ENCODE peak calls at places on chromosomes 12 and 14, in four cellular contexts. E is H1, P is A549, K is K562. Y is an unnamed sample.

GRCh38 chr12:46933947-46934346 is 108.2 kb upstream of the SLC38A4 start:
- DNase-seq in E (no peak), K (peak), P (peak), Y (peak)

GRCh38 chr14:93007225-93007997 is 84.5 kb downstream of the CHGA start:
- DNase-seq in K (no peak), P (peak), E (no peak), Y (no peak)

GRCh38 chr12:32754101-32754500 is 1.6 kb downstream of the YARS2 start:
- DNase-seq in K (peak), E (no peak), P (no peak), Y (no peak)

GRCh38 chr12:132761032-132761910 is at the start of gene ANKLE2:
- DNase-seq in E (no peak), P (peak), K (peak), Y (peak)

GRCh38 chr12:108638141-108638823 is 4.6 kb upstream of the SELPLG start:
- DNase-seq in E (no peak), K (no peak), P (no peak), Y (no peak)

GRCh38 chr14:78316058-78316457 is 145.9 kb downstream of the NRXN3 start:
- DNase-seq in K (no peak), E (no peak), P (no peak), Y (no peak)

GRCh38 chr14:76352639-76353281 is 23.2 kb upstream of the ESRRB start:
- DNase-seq in E (peak), K (no peak), P (peak), Y (peak)

GRCh38 chr14:36478782-36479181 is 41.2 kb downstream of the NKX2-1 start:
- DNase-seq in P (no peak), E (no peak), K (no peak), Y (no peak)

GRCh38 chr12:101166866-101167265 is 43.2 kb downstream of the SLC5A8 start:
- DNase-seq in E (no peak), K (no peak), P (no peak), Y (no peak)

GRCh38 chr14:102986810-102987579 is 64.5 kb downstream of the AMN start:
- DNase-seq in P (no peak), K (no peak), E (no peak), Y (peak)

GRCh38 chr14:96274122-96274910 is 18.3 kb downstream of the BDKRB1 start:
- DNase-seq in K (no peak), E (peak), P (no peak), Y (no peak)

GRCh38 chr12:79547044-79547734 is 143.6 kb downstream of the PAWR start:
- DNase-seq in E (peak), K (no peak), P (peak), Y (peak)

GRCh38 chr14:20195911-20196310 is 5.2 kb downstream of the OR11G2 start:
- DNase-seq in K (peak), P (no peak), E (no peak), Y (no peak)

GRCh38 chr12:26940820-26941219 is 2.5 kb downstream of the FGFR1OP2 start:
- DNase-seq in E (no peak), P (no peak), K (peak), Y (no peak)

GRCh38 chr12:62787606-62788005 is 147.3 kb downstream of the PPM1H start:
- DNase-seq in P (peak), K (no peak), E (no peak), Y (no peak)

GRCh38 chr14:97388408-97388807 is 591.2 kb downstream of the VRK1 start:
- DNase-seq in K (no peak), P (no peak), E (no peak), Y (no peak)

GRCh38 chr12:114245555-114245954 is 160.4 kb downstream of the TBX5 start:
- DNase-seq in P (no peak), K (peak), E (no peak), Y (no peak)

GRCh38 chr14:51564986-51565604 is 86.6 kb upstream of the FRMD6 start:
- DNase-seq in E (no peak), K (no peak), P (no peak), Y (no peak)

GRCh38 chr14:44374906-44375305 is 132.2 kb downstream of the FSCB start:
- DNase-seq in K (no peak), P (no peak), E (no peak), Y (no peak)

GRCh38 chr14:93234798-93235197 is 27.7 kb downstream of the UBR7 start:
- DNase-seq in E (no peak), P (peak), K (no peak), Y (no peak)

GRCh38 chr12:79408665-79409064 is 282.1 kb downstream of the PAWR start:
- DNase-seq in K (no peak), E (no peak), P (no peak), Y (no peak)

GRCh38 chr12:4781212-4781611 is 61.0 kb downstream of the GALNT8 start:
- DNase-seq in E (no peak), K (no peak), P (no peak), Y (no peak)

GRCh38 chr12:105850103-105850968 is 288.4 kb downstream of the NUAK1 start:
- DNase-seq in P (no peak), K (peak), E (no peak), Y (no peak)

GRCh38 chr14:70254476-70254961 is 65.8 kb upstream of the SLC8A3 start:
- DNase-seq in E (peak), P (peak), K (peak), Y (peak)

GRCh38 chr12:109452489-109452888 is 24.6 kb downstream of the KCTD10 start:
- DNase-seq in K (no peak), P (no peak), E (no peak), Y (no peak)

GRCh38 chr14:48127674-48128073 is 452.3 kb upstream of the MDGA2 start:
- DNase-seq in E (no peak), P (no peak), K (no peak), Y (no peak)

GRCh38 chr12:115440438-115440837 is 756.5 kb upstream of the TBX3 start:
- DNase-seq in P (peak), K (peak), E (no peak), Y (peak)

GRCh38 chr12:6960291-6961277 is 9.4 kb downstream of the PTPN6 start:
- DNase-seq in P (peak), K (peak), E (no peak), Y (no peak)

GRCh38 chr12:6962285-6963015 is 8.0 kb downstream of the PHB2 start:
- DNase-seq in K (no peak), E (peak), P (no peak), Y (no peak)

GRCh38 chr12:6961278-6961694 is 9.2 kb downstream of the PHB2 start:
- DNase-seq in E (no peak), P (no peak), K (peak), Y (no peak)

GRCh38 chr12:6963016-6963731 is 7.3 kb downstream of the PHB2 start:
- DNase-seq in P (no peak), E (peak), K (no peak), Y (no peak)

GRCh38 chr12:6961695-6962284 is 8.7 kb downstream of the PHB2 start:
- DNase-seq in P (peak), E (peak), K (peak), Y (peak)
- TF ChIP-seq KDM1A in P (no peak), E (peak), K (no peak), Y (no peak)

GRCh38 chr12:42976122-42976521 is 386.6 kb upstream of the PRICKLE1 start:
- DNase-seq in E (no peak), P (no peak), K (no peak), Y (no peak)
- TF ChIP-seq RNF2 in E (no peak), P (no peak), K (no peak), Y (no peak)

GRCh38 chr12:95870897-95871296 is 12.1 kb downstream of the SNRPF start:
- DNase-seq in E (no peak), P (no peak), K (no peak), Y (peak)
- TF ChIP-seq KDM1A in E (no peak), P (no peak), K (no peak), Y (no peak)

DNA sequence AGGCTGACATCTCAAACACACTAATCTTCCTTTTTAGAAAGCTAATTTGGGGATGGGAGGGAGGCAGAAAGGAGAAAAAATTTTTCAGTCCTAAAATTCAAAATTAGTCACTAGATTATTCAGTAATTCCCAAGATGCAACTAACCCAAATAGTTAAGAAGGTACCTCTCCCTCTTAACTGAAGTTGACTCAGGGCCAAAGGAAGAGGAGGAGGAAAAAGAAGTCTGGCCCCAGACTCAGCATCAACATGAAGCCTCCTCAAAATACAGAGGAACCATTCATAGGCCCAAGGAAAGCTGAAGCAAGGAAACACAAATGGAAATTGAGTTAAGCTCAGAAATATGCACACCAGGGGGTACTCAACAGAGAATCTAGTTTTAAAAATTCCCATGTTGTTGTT is 21.6 kb downstream of the CBX5 start:
- DNase-seq in K (no peak), P (no peak), E (no peak), Y (no peak)
- TF ChIP-seq RNF2 in K (no peak), P (no peak), E (no peak), Y (no peak)